ENCODE peak calls at places on chromosomes 16 and 17, in nine cellular contexts. N, O, H, W, I, D, B, Q and A are unnamed samples. For H3K4me1, the result is how much of the 10 kb centered on the place peaks cover.

GRCh38 chr17:64741924-64742670 is 80.0 kb upstream of the SMURF2 start:
- DNase-seq in Q (no peak), I (peak), H (no peak), B (peak), N (no peak), D (no peak), W (no peak), O (no peak), A (peak)

GRCh38 chr16:88726981-88727380 is 20.7 kb downstream of the CTU2 start:
- DNase-seq in D (no peak), H (no peak), Q (no peak), I (no peak), N (no peak), W (peak), B (no peak), O (no peak), A (no peak)

GRCh38 chr17:75209061-75209460 is 3.6 kb downstream of the NUP85 start:
- DNase-seq in H (no peak), N (no peak), O (no peak), W (no peak), B (no peak), I (no peak), Q (no peak), D (no peak), A (no peak)

GRCh38 chr16:73176577-73177013 is 128.7 kb upstream of the ZFHX3 start:
- DNase-seq in H (no peak), O (no peak), Q (peak), W (no peak), D (peak), B (no peak), N (no peak), I (no peak), A (no peak)

GRCh38 chr16:30700491-30700890 is 1.5 kb downstream of the SRCAP start:
- DNase-seq in B (no peak), Q (no peak), H (peak), O (no peak), D (no peak), I (no peak), W (peak), N (no peak), A (no peak)

GRCh38 chr17:16286947-16287562 is 66.2 kb downstream of the CENPV start:
- DNase-seq in B (no peak), O (no peak), N (no peak), D (peak), I (peak), W (peak), H (no peak), Q (no peak), A (peak)

GRCh38 chr17:74042241-74042640 is 161.2 kb upstream of the RPL38 start:
- DNase-seq in N (no peak), W (no peak), O (no peak), I (no peak), Q (no peak), H (no peak), B (no peak), D (no peak), A (no peak)

GRCh38 chr17:42428141-42428944 is 5.3 kb upstream of the CAVIN1 start:
- DNase-seq in D (peak), W (no peak), O (peak), Q (peak), N (peak), B (no peak), H (peak), I (peak), A (peak)

GRCh38 chr17:28549274-28550132 is 2.9 kb downstream of the UNC119 start:
- DNase-seq in W (no peak), I (no peak), O (no peak), D (no peak), H (no peak), N (no peak), B (no peak), Q (no peak), A (no peak)

GRCh38 chr16:89958068-89958467 is 9.5 kb downstream of the DEF8 start:
- DNase-seq in O (no peak), H (peak), Q (peak), B (no peak), N (no peak), D (no peak), I (peak), W (no peak), A (no peak)

GRCh38 chr17:43962479-43962878 is 8.7 kb upstream of the PYY start:
- DNase-seq in W (no peak), B (no peak), O (no peak), I (no peak), D (no peak), Q (no peak), N (no peak), H (no peak), A (no peak)

GRCh38 chr17:57619061-57619937 is 125.8 kb downstream of the CCDC182 start:
- DNase-seq in I (no peak), D (no peak), N (no peak), O (no peak), Q (no peak), B (no peak), W (no peak), H (peak), A (no peak)

GRCh38 chr17:38761612-38762011 is 9.1 kb downstream of the PSMB3 start:
- DNase-seq in H (peak), B (no peak), O (no peak), I (peak), N (no peak), W (no peak), Q (peak), D (no peak), A (no peak)

GRCh38 chr17:75753193-75753513 is 11.8 kb downstream of the GALK1 start:
- DNase-seq in B (no peak), N (no peak), Q (no peak), H (no peak), O (no peak), W (no peak), I (no peak), D (no peak), A (no peak)

GRCh38 chr17:45426561-45426960 is 6.1 kb downstream of the ARHGAP27 start:
- DNase-seq in I (no peak), B (no peak), O (no peak), H (no peak), N (no peak), W (no peak), D (no peak), Q (no peak), A (no peak)

GRCh38 chr16:11572301-11572995 is 14.3 kb downstream of the LITAF start:
- DNase-seq in Q (no peak), B (no peak), O (no peak), I (peak), W (no peak), N (no peak), H (no peak), D (no peak), A (no peak)

DNA sequence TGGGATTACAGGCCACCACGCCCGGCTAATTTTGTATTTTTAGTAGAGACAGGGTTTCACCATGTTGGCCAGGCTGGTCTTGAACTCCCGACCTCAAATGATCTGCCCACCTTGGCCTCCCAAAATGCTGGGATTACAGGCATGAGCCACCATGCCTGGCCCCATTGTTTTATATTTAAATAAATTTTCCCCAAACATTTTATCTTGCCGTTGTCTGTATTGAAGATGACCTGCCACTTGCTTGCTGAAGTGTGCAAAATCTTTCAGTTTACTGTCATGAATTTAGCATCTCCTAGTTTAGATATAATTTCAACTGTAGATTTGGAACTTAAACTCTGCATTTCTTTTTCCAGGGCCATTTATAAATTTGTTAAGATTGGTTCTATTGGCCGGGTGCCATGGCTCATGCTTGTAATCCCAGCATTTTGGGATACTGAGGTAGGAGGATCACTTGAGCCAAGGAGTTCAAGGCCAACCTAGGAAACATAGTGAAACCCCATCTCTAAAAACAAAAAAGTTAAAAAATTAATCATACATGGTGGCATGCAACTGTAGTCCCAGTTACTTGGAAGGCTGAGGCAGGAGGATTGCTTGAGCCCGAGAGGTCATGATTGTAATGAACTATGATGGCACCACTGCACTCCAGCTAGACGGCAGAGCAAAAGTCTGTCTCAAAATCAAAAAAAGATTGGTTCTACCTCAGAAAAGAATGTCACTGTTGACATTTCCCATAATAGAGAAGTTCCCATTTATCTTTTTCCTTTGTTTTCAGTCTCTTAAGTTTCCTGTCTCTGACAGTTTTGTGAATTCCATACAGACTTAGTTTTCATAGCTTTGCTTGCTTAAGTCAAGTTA is 84.4 kb downstream of the VMP1 start:
- DNase-seq in Q (peak), B (no peak), H (no peak), D (no peak), W (no peak), I (no peak), N (no peak), O (no peak), A (no peak)
- H3K27ac ChIP-seq in Q (peak), B (no peak), H (peak), D (peak), W (peak), I (peak), N (peak), O (no peak), A (no peak)

GRCh38 chr17:8801135-8801840 is 2.1 kb upstream of the MFSD6L start:
- DNase-seq in I (no peak), H (no peak), B (no peak), O (no peak), N (no peak), W (peak), D (no peak), Q (no peak), A (no peak)
- TF ChIP-seq POLR2AphosphoS5 in I (no peak), H (no peak), B (no peak), O (no peak), N (no peak), W (no peak), D (no peak), Q (no peak), A (no peak)

DNA sequence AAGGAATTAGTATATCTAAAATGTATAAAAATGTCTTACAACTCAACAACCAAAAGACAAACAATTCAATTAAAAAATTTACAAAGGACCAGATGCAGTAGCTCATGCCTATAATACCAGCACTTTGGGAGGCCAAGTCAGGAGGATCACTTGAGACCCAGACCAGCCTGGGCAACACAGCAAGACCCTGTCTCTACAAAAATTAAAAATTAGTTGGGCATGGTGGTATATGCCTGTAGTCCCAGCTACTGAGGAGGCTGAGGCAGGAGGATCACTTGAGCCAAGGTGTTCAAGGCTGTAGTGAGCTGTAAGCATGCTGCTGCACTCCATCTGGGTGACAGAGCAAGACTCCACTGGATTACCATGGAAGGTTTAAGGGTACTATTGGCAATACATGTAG is 33.8 kb downstream of the ZNRF1 start:
- DNase-seq in Q (no peak), I (no peak), H (no peak), B (no peak), N (no peak), W (no peak), O (no peak), D (no peak), A (no peak)
- H3K4me1 ChIP-seq in Q (under half), I (under half), H (under half), B (under half), N (under half), W (under half), O (under half), D (under half), A (under half)

GRCh38 chr17:79741401-79741750 is 10.6 kb downstream of the ENPP7 start:
- DNase-seq in H (no peak), D (no peak), N (no peak), Q (no peak), I (no peak), W (no peak), O (no peak), B (no peak), A (no peak)
- H3K27ac ChIP-seq in H (peak), D (no peak), N (no peak), Q (no peak), I (no peak), W (no peak), O (no peak), B (no peak), A (no peak)

GRCh38 chr17:48997103-48997826 is at the start of gene IGF2BP1:
- DNase-seq in Q (peak), O (no peak), B (no peak), N (no peak), H (peak), W (peak), D (no peak), I (peak), A (no peak)
- TF ChIP-seq POLR2AphosphoS5 in Q (peak), O (no peak), B (no peak), N (no peak), H (no peak), W (no peak), D (no peak), I (peak), A (no peak)

GRCh38 chr17:67637901-67638641 is 79.7 kb upstream of the NOL11 start:
- DNase-seq in Q (no peak), H (no peak), N (peak), O (peak), B (peak), D (no peak), I (peak), W (no peak), A (no peak)
- H3K4me1 ChIP-seq in Q (under half), H (under half), N (under half), O (under half), B (under half), D (under half), I (under half), W (under half), A (under half)

GRCh38 chr17:50560931-50561750 is 626 bp downstream of the CACNA1G start:
- DNase-seq in N (no peak), I (peak), H (peak), D (no peak), B (no peak), Q (no peak), O (no peak), W (peak), A (no peak)
- H3K27ac ChIP-seq in N (no peak), I (no peak), H (no peak), D (peak), B (peak), Q (no peak), O (no peak), W (no peak), A (peak)

DNA sequence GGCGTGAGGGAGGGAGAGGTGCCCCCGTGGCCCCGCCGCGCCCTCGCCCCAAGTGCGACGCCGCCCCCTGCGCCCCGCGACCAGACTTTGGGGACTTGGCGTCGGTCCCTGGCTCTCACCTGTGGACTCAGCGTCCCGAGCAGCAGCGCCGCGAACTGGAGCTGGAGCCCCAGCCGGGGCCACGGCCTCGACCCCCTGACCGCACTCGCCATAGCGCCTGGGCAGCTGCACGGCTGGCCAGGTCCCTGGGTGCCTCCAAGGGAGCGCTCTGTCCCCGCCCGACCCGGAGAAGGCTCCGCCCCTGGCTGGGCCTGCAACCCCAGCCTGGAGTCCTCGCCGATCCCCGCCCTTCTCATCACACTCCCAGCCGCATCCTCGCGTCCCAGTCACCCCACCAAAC is at the start of gene ERN2:
- DNase-seq in O (no peak), I (peak), B (no peak), W (peak), D (no peak), N (peak), Q (no peak), H (no peak), A (no peak)
- TF ChIP-seq POLR2AphosphoS5 in O (no peak), I (no peak), B (no peak), W (no peak), D (no peak), N (peak), Q (no peak), H (no peak), A (no peak)

GRCh38 chr17:40328386-40328766 is 19.4 kb downstream of the RARA start:
- DNase-seq in I (no peak), W (no peak), N (no peak), D (no peak), H (no peak), B (no peak), O (no peak), Q (no peak), A (no peak)

GRCh38 chr17:40333781-40334453 is 24.9 kb downstream of the RARA start:
- DNase-seq in O (no peak), I (no peak), N (no peak), B (no peak), Q (no peak), W (no peak), H (no peak), D (no peak), A (no peak)

GRCh38 chr17:40330850-40331470 is 22.0 kb downstream of the RARA start:
- DNase-seq in W (no peak), Q (no peak), N (no peak), O (no peak), B (no peak), H (no peak), D (no peak), I (no peak), A (no peak)

GRCh38 chr17:40329981-40330794 is 21.2 kb downstream of the RARA start:
- DNase-seq in Q (no peak), D (no peak), W (no peak), I (no peak), O (peak), N (peak), H (peak), B (no peak), A (peak)

GRCh38 chr17:40331743-40332641 is 23.0 kb downstream of the RARA start:
- DNase-seq in D (no peak), I (no peak), O (peak), H (peak), W (peak), Q (no peak), B (peak), N (peak), A (peak)
- H3K4me1 ChIP-seq in D (half or more), I (under half), O (under half), H (half or more), W (half or more), Q (half or more), B (half or more), N (half or more), A (under half)